ENCODE peak calls at places on chromosomes 4 and X, in five cellular contexts. N is upper lobe of right lung, G is fibroblast of lung, T is lower lobe of right lung, H is aorta. A is an unnamed sample.

GRCh38 chr4:12172198-12172970 is 743.7 kb upstream of the HS3ST1 start:
- DNase-seq in N (no peak), H (no peak), T (no peak), G (no peak), A (no peak)

GRCh38 chrX:18075603-18076002 is 145.1 kb downstream of the BEND2 start:
- DNase-seq in G (no peak), H (no peak), T (no peak), N (no peak), A (no peak)

GRCh38 chrX:83906921-83907320 is 46.0 kb downstream of the CYLC1 start:
- DNase-seq in T (no peak), H (no peak), G (no peak), N (no peak), A (no peak)

GRCh38 chr4:169791527-169792156 is 33.9 kb upstream of the HPF1 start:
- DNase-seq in G (peak; percentile 65), T (no peak), H (peak; percentile 79), N (no peak), A (peak; percentile 42)

GRCh38 chr4:151604238-151604637 is 156.6 kb downstream of the GATB start:
- DNase-seq in N (no peak), H (no peak), T (no peak), G (peak; percentile 16), A (no peak)

GRCh38 chrX:97332963-97333362 is 449.3 kb downstream of the RPA4 start:
- DNase-seq in T (no peak), G (peak; percentile 27), N (no peak), H (no peak), A (no peak)

GRCh38 chrX:49071877-49072711 is 1.7 kb downstream of the PRAF2 start:
- DNase-seq in N (peak; percentile 89), T (peak; percentile 85), H (peak; percentile 92), G (peak; percentile 79), A (no peak)

GRCh38 chr4:183471960-183472708 is 27.7 kb downstream of the CDKN2AIP start:
- DNase-seq in G (peak; percentile 53), T (peak; percentile 87), N (peak; percentile 88), H (peak; percentile 95), A (peak; percentile 77)

GRCh38 chr4:162909952-162910351 is 256.7 kb downstream of the NAF1 start:
- DNase-seq in T (no peak), N (no peak), H (no peak), G (no peak), A (no peak)

DNA sequence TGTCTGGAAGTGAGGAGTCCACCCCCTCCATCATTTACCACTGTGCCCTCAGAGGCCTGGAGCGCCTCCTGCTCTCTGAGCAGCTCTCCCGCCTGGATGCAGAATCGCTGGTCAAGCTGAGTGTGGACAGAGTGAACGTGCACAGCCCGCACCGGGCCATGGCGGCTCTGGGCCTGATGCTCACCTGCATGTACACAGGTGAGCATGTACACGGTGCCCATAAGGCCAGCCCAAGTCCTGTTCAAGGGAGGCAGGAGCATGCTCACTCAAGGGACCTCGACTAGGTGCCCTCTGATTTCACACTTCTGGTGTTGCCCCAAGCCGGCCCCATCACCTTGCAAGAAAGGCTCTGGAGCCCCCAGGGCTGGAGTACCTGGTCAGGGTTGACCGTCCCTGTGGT is 13.4 kb upstream of the MSANTD1 start:
- DNase-seq in H (no peak), N (no peak), T (peak; percentile 39), G (no peak), A (no peak)
- H3K4me1 ChIP-seq in H (no peaks in the 10 kb centered on the region), N (no peaks in the 10 kb centered on the region), T (no peaks in the 10 kb centered on the region), G (no peaks in the 10 kb centered on the region), A (no peaks in the 10 kb centered on the region)

GRCh38 chrX:143633530-143634372 is 2.1 kb downstream of the SLITRK4 start:
- DNase-seq in N (no peak), H (peak; percentile 79), T (peak; percentile 28), G (no peak), A (no peak)
- H3K4me3 ChIP-seq in N (peak overlapping the region; percentile 39), H (peak overlapping the region; percentile 23), T (peak overlapping the region; percentile 46), G (no peak overlapping the region), A (no peak overlapping the region)

GRCh38 chr4:1315838-1316536 is 26.3 kb downstream of the MAEA start:
- DNase-seq in H (no peak), T (no peak), N (no peak), G (no peak), A (no peak)

GRCh38 chr4:1317177-1318045 is 27.7 kb downstream of the MAEA start:
- DNase-seq in H (no peak), T (no peak), N (no peak), G (no peak), A (no peak)

GRCh38 chr4:1316537-1317168 is 27.0 kb downstream of the MAEA start:
- DNase-seq in H (no peak), G (no peak), N (no peak), T (no peak), A (no peak)

GRCh38 chr4:1318488-1319213 is 28.4 kb upstream of the UVSSA start:
- DNase-seq in N (peak; percentile 51), T (peak; percentile 22), G (no peak), H (peak; percentile 51), A (peak; percentile 47)

DNA sequence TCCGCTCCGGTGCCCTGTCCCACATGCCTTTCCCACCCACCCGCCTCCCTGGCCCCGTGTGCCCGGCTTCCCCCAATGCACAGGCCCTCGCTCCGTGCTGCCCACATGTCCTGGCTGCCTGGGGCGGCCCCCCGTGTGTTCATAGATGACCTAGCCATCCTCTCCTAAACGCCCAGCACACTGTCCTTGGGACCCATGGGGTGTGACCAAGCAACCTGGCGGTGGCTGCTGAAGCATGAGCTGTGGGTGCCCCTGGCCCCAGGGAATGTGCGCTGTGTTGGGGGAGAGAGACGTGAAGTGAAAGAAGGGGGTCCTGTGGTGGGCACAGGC is 28.3 kb downstream of the MAEA start:
- DNase-seq in N (no peak), G (no peak), T (no peak), H (no peak), A (peak; percentile 46)
- H3K36me3 ChIP-seq in N (peaks cover 62% of the 10 kb centered on the region), G (peaks cover 19% of the 10 kb centered on the region), T (peaks cover 73% of the 10 kb centered on the region), H (no peaks in the 10 kb centered on the region), A (peaks cover 58% of the 10 kb centered on the region)

GRCh38 chr4:137455647-137456321 is 76.5 kb downstream of the PCDH18 start:
- DNase-seq in H (no peak), T (no peak), G (no peak), N (no peak), A (no peak)
- H3K4me1 ChIP-seq in H (no peaks in the 10 kb centered on the region), T (no peaks in the 10 kb centered on the region), G (no peaks in the 10 kb centered on the region), N (no peaks in the 10 kb centered on the region), A (peaks cover 2% of the 10 kb centered on the region)

GRCh38 chr4:32147446-32148064 is 1427.4 kb downstream of the PCDH7 start:
- DNase-seq in G (no peak), T (no peak), H (no peak), N (no peak), A (no peak)
- H3K4me3 ChIP-seq in G (no peak overlapping the region), T (peak overlapping the region; percentile 4), H (no peak overlapping the region), N (no peak overlapping the region), A (peak overlapping the region; percentile 28)

DNA sequence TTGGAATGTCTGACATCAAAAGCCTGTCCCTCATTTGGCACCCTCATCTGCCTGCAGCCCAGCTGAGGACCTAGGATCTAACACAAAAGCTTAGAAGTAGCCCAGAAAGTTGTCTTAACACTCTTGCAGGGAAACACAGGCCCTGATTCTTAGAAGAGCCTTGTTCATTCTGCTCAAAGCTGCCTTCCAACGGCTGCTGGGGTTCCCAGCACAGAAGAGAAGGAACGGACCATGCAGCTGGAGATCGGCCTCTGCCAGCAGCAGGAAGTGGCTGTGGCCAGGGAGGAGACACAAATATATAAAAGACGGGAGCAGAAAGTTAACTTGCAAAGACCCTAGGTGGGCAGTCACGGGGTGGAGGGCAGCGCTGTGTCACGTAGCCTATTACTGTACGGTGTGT is 20.4 kb downstream of the PRPS2 start:
- DNase-seq in T (no peak), N (no peak), H (no peak), G (no peak), A (no peak)
- H3K36me3 ChIP-seq in T (no peaks in the 10 kb centered on the region), N (no peaks in the 10 kb centered on the region), H (no peaks in the 10 kb centered on the region), G (no peaks in the 10 kb centered on the region), A (peaks cover 17% of the 10 kb centered on the region)

DNA sequence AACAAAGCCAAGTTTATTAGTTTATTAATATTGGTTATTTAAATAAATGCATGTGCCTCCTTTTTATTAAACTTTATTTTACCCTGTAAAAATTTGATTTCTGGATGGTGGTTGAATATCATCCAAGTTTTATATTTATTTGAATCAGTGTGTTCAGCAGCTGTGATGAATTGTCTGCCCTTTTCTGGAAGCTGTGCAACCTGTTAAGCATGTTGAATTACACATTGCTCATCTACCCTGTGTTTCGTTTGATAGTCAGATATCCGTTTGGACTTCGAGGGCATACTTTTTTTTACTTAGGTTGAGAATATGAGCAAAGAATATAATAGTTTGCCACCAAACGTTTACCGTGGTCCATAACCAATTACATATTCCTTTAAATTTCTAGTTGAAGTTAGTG is 95.8 kb upstream of the TENM3 start:
- DNase-seq in H (no peak), T (no peak), G (peak; percentile 32), N (no peak), A (no peak)
- H3K4me1 ChIP-seq in H (no peaks in the 10 kb centered on the region), T (peaks cover 17% of the 10 kb centered on the region), G (no peaks in the 10 kb centered on the region), N (peaks cover 9% of the 10 kb centered on the region), A (no peaks in the 10 kb centered on the region)

GRCh38 chr4:176288020-176288419 is 19.0 kb upstream of the ASB5 start:
- DNase-seq in T (no peak), H (no peak), G (no peak), N (no peak), A (no peak)
- H3K4me3 ChIP-seq in T (no peak overlapping the region), H (no peak overlapping the region), G (no peak overlapping the region), N (no peak overlapping the region), A (no peak overlapping the region)

DNA sequence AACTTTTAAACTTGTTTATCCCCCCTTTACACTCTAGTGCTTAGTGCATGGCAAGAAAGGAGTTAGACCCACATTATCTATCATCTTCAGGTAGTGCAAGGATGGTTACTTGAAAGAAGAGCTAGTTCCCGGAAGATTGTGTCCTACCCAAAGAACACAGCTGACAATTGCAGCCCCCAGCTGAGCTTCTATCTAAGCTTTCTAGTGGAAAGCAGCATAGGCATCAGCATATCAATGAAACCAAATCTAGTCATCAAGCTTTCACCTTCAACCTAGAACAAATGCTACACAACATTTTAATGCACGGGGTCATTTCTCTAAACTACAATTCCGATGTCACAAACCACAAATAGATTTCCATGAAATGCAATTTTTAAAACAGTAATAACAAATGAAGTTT is 88.9 kb upstream of the TFDP3 start:
- DNase-seq in T (no peak), G (no peak), N (no peak), H (no peak), A (no peak)
- H3K36me3 ChIP-seq in T (peaks cover 10% of the 10 kb centered on the region), G (no peaks in the 10 kb centered on the region), N (no peaks in the 10 kb centered on the region), H (no peaks in the 10 kb centered on the region), A (no peaks in the 10 kb centered on the region)

GRCh38 chr4:89283226-89283974 is 24.2 kb downstream of the GPRIN3 start:
- DNase-seq in T (peak; percentile 48), H (no peak), N (no peak), G (peak; percentile 48), A (no peak)

GRCh38 chr4:89284828-89285227 is 22.8 kb downstream of the GPRIN3 start:
- DNase-seq in N (no peak), T (peak; percentile 44), G (no peak), H (no peak), A (no peak)

GRCh38 chr4:89285735-89286134 is 21.9 kb downstream of the GPRIN3 start:
- DNase-seq in H (no peak), G (no peak), N (no peak), T (no peak), A (no peak)

GRCh38 chr4:89287945-89288344 is 19.7 kb downstream of the GPRIN3 start:
- DNase-seq in N (no peak), H (no peak), G (no peak), T (no peak), A (no peak)

GRCh38 chr4:89283975-89284556 is 23.5 kb downstream of the GPRIN3 start:
- DNase-seq in G (no peak), H (no peak), T (no peak), N (no peak), A (no peak)
- H3K4me1 ChIP-seq in G (no peaks in the 10 kb centered on the region), H (no peaks in the 10 kb centered on the region), T (peaks cover 20% of the 10 kb centered on the region), N (peaks cover 7% of the 10 kb centered on the region), A (peaks cover 3% of the 10 kb centered on the region)